ENCODE peak calls at places on chromosomes 5 and 9, in four cellular contexts. E is IMR-90, G is K562, O is endothelial cell of umbilical vein. I is an unnamed sample.

GRCh38 chr5:44774279-44774880 is 34.4 kb upstream of the MRPS30 start:
- DNase-seq in E (peak), G (peak), O (peak), I (no peak)

GRCh38 chr5:102511666-102512065 is 12.9 kb upstream of the SLCO6A1 start:
- DNase-seq in E (no peak), G (no peak), O (peak), I (no peak)

GRCh38 chr5:150670275-150670960 is 9.4 kb downstream of the MYOZ3 start:
- DNase-seq in E (no peak), G (no peak), O (no peak), I (no peak)

GRCh38 chr9:19493174-19493811 is 84.5 kb downstream of the ACER2 start:
- DNase-seq in E (peak), G (peak), O (peak), I (peak)

GRCh38 chr5:95392593-95393182 is 1.5 kb downstream of the FAM81B start:
- DNase-seq in E (no peak), G (no peak), O (peak), I (no peak)

GRCh38 chr9:22683393-22684075 is 236.9 kb downstream of the DMRTA1 start:
- DNase-seq in E (peak), G (no peak), O (no peak), I (no peak)

GRCh38 chr9:124894741-124895170 is 32.8 kb downstream of the ARPC5L start:
- DNase-seq in E (peak), G (no peak), O (peak), I (no peak)

GRCh38 chr5:1505506-1506241 is 18.1 kb downstream of the LPCAT1 start:
- DNase-seq in E (no peak), G (no peak), O (no peak), I (no peak)

GRCh38 chr5:34698109-34698419 is 41.9 kb downstream of the RAI14 start:
- DNase-seq in E (no peak), G (no peak), O (no peak), I (no peak)

GRCh38 chr5:115487750-115488149 is 56.8 kb downstream of the FEM1C start:
- DNase-seq in E (no peak), G (no peak), O (no peak), I (no peak)

GRCh38 chr5:151612689-151613427 is 21.7 kb upstream of the FAT2 start:
- DNase-seq in E (peak), G (no peak), O (no peak), I (peak)

GRCh38 chr9:134622896-134623407 is 18.7 kb upstream of the COL5A1 start:
- DNase-seq in E (no peak), G (no peak), O (no peak), I (no peak)

GRCh38 chr9:134623408-134624066 is 18.1 kb upstream of the COL5A1 start:
- DNase-seq in E (no peak), G (no peak), O (no peak), I (no peak)

GRCh38 chr9:134625361-134626140 is 16.1 kb upstream of the COL5A1 start:
- DNase-seq in E (peak), G (no peak), O (peak), I (no peak)

GRCh38 chr9:134624827-134625181 is 16.8 kb upstream of the COL5A1 start:
- DNase-seq in E (peak), G (no peak), O (peak), I (no peak)

GRCh38 chr9:134624119-134624826 is 17.3 kb upstream of the COL5A1 start:
- DNase-seq in E (no peak), G (no peak), O (no peak), I (no peak)
- TF ChIP-seq FOS in E (no peak), G (no peak), O (no peak), I (no peak)

GRCh38 chr9:27193886-27194285 is 84.9 kb downstream of the TEK start:
- DNase-seq in E (peak), G (no peak), O (no peak), I (no peak)
- H2AFZ ChIP-seq in E (no peak), G (no peak), O (no peak), I (no peak)

GRCh38 chr5:38777111-38777510 is 68.7 kb upstream of the OSMR start:
- DNase-seq in E (no peak), G (no peak), O (no peak), I (no peak)

GRCh38 chr5:38782185-38782584 is 63.6 kb upstream of the OSMR start:
- DNase-seq in E (no peak), G (no peak), O (no peak), I (no peak)

GRCh38 chr5:38780316-38780715 is 65.5 kb upstream of the OSMR start:
- DNase-seq in E (peak), G (no peak), O (no peak), I (no peak)

GRCh38 chr5:38780950-38781349 is 64.9 kb upstream of the OSMR start:
- DNase-seq in E (peak), G (no peak), O (peak), I (no peak)

DNA sequence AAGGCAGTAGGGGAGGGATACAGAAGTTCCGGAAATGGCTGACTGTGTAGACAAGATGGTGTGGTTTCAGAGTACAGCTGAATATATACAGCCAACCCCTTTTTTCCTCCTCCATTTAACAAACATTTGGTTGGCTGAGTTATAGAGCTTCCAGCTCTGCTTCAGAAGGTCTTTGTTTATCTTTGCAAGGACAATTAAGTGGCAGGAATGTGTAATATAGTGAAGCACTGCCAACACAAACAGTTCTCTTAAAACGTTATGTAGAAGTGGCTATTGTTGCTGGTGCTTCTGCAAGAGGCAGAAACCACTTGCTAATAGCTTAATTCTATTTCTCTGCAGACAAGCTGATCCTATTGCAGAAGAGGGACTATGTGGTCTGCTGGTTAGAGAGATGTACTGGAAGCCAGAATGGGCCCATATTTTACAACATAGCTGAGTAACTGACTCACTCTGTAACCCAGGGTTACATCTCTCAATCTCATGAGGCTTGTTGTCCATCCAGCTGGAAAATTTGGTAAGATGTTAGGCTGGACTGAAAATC is 62.7 kb upstream of the OSMR start:
- DNase-seq in E (peak), G (no peak), O (peak), I (no peak)
- TF ChIP-seq FOS in E (peak), G (no peak), O (peak), I (no peak)

DNA sequence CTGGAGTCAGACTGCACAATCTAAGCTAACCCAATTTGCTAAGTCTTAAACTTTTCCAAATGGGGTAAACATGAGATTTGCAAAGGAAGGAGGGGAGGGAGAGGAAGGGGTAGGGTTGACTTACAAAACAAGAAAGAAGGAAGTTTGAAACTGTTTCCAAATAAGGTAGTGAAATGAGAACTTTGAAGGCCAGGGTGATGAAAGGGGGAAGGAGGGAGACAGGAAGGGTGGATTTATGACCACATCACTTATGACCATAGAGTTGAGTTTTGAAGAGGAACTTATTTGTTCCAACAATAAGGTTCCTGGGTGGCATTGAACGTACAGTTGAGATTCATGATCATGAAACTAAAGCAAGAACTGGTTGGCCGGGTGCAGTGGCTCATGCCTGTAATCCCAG is 72.5 kb upstream of the DAPK1 start:
- DNase-seq in E (no peak), G (no peak), O (no peak), I (no peak)
- H2AFZ ChIP-seq in E (no peak), G (no peak), O (no peak), I (peak)

DNA sequence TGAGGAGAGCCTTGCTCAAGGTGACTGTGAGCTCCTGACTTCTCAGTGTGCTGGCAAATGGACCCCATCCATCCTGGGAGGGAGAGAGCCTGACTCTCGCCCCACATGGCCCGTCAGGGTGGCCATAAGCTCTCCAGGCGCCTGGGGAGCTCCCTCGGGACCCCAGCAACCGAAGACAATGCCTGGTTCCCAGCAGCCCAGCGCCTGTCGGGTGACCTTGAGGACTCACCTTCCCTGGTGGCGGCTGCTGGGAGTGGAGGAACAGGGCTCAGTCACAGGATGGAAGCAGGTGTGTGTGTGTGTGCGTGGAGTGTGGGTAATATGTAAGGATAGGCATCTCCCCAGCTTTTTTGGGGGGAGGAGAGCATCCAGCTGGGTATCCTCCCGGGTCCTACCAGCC is 190.3 kb downstream of the MELK start:
- DNase-seq in E (no peak), G (no peak), O (no peak), I (no peak)
- TF ChIP-seq FOS in E (no peak), G (no peak), O (no peak), I (no peak)

DNA sequence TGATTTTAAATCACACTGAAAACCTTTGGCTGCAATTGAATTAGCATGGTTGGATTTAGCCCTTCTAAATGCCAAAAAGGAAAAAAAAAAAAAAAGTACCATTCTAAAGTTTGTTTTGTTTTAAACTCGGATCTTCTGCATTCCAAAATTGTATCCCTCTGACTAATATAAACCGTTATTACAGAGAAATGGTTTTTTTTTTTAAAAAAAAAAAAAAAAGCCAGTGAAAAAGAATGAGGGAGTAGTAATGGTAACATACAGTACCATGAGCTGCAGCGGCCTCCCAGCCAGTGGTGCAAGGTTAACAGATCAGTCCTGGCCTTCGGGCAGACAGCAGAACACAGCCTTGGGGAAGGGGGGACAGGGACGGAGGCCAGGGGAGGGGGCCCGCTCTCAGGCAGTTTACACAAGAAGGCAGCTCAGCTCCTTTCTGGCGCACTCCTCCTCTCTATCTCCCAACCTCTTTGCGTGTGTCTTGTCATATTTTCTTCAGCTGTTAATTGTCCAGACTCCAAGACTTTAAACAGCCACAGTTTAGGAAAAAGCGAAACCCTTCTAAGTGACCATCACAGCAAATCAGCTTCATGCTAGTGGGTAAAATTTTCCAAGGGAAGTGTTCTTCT is 165.9 kb downstream of the BNC2 start:
- DNase-seq in E (peak), G (no peak), O (no peak), I (no peak)
- H2AFZ ChIP-seq in E (peak), G (no peak), O (no peak), I (no peak)

GRCh38 chr9:128149001-128149701 is at the start of gene LCN2:
- DNase-seq in E (no peak), G (peak), O (no peak), I (no peak)
- TF ChIP-seq FOS in E (no peak), G (no peak), O (no peak), I (no peak)

GRCh38 chr9:33103381-33104110 is 27.1 kb upstream of the SMU1 start:
- DNase-seq in E (no peak), G (no peak), O (no peak), I (no peak)

GRCh38 chr9:33102551-33103210 is 26.2 kb upstream of the SMU1 start:
- DNase-seq in E (no peak), G (no peak), O (no peak), I (no peak)

GRCh38 chr9:33099754-33100153 is 23.3 kb upstream of the SMU1 start:
- DNase-seq in E (no peak), G (no peak), O (no peak), I (no peak)

GRCh38 chr9:33104111-33104415 is 27.6 kb upstream of the SMU1 start:
- DNase-seq in E (no peak), G (no peak), O (no peak), I (no peak)

GRCh38 chr9:33101104-33101951 is 24.9 kb upstream of the SMU1 start:
- DNase-seq in E (peak), G (no peak), O (no peak), I (no peak)
- H2AFZ ChIP-seq in E (peak), G (no peak), O (no peak), I (no peak)

GRCh38 chr9:134343637-134344036 is 17.4 kb downstream of the RXRA start:
- DNase-seq in E (no peak), G (no peak), O (no peak), I (no peak)
- TF ChIP-seq FOS in E (no peak), G (no peak), O (no peak), I (no peak)